ENCODE peak calls at places on chromosomes 6 and 20, in eight cellular contexts. X is HepG2, R is A549, P is heart left ventricle, C is stomach, Y is vagina, A is thyroid gland, J is breast epithelium. V is an unnamed sample.
A peak's percentile ranks its signal among the peaks of the same experiment; 100 is the strongest.

GRCh38 chr6:10248378-10248843 is 166.5 kb downstream of the TFAP2A start:
- DNase-seq in Y (no peak), C (no peak), P (no peak), R (no peak), A (no peak), X (no peak), J (no peak), V (no peak)

GRCh38 chr6:56795852-56796532 is 153.3 kb upstream of the DST start:
- DNase-seq in P (no peak), R (peak; percentile 12), J (no peak), A (no peak), X (no peak), C (no peak), Y (no peak), V (no peak)

GRCh38 chr20:52426856-52427255 is 235.3 kb upstream of the ZFP64 start:
- DNase-seq in A (no peak), J (no peak), P (no peak), R (no peak), Y (no peak), X (no peak), C (no peak), V (no peak)

GRCh38 chr20:43963872-43964791 is 49.5 kb downstream of the TOX2 start:
- DNase-seq in J (no peak), A (no peak), X (no peak), C (no peak), Y (no peak), R (no peak), P (peak; percentile 84), V (peak; percentile 22)

GRCh38 chr20:11796041-11796440 is 121.7 kb upstream of the BTBD3 start:
- DNase-seq in A (no peak), J (no peak), C (no peak), X (no peak), Y (no peak), R (no peak), P (no peak), V (no peak)

GRCh38 chr6:157484181-157484580 is 103.2 kb downstream of the ZDHHC14 start:
- DNase-seq in Y (no peak), X (no peak), R (no peak), P (no peak), J (no peak), C (no peak), A (no peak), V (no peak)

GRCh38 chr6:118580585-118581419 is 32.7 kb downstream of the PLN start:
- DNase-seq in A (peak; percentile 32), X (peak; percentile 75), J (no peak), R (peak; percentile 13), C (no peak), P (peak; percentile 51), Y (no peak), V (no peak)

GRCh38 chr6:128465368-128466343 is 54.7 kb downstream of the PTPRK start:
- DNase-seq in A (no peak), J (no peak), C (no peak), R (no peak), Y (no peak), P (no peak), X (no peak), V (no peak)

GRCh38 chr6:16704706-16705402 is 56.4 kb downstream of the ATXN1 start:
- DNase-seq in C (no peak), X (no peak), P (no peak), J (no peak), A (peak; percentile 31), R (no peak), Y (no peak), V (no peak)

GRCh38 chr6:126826315-126826714 is 292.2 kb upstream of the RSPO3 start:
- DNase-seq in R (no peak), C (no peak), X (no peak), P (no peak), J (no peak), A (no peak), Y (no peak), V (no peak)

GRCh38 chr20:47031821-47032220 is 137.2 kb downstream of the EYA2 start:
- DNase-seq in J (no peak), P (no peak), C (no peak), A (no peak), X (no peak), Y (no peak), R (no peak), V (no peak)

GRCh38 chr6:91678679-91679078 is 1091.8 kb upstream of the MAP3K7 start:
- DNase-seq in A (no peak), C (no peak), P (no peak), X (no peak), R (no peak), J (no peak), Y (no peak), V (no peak)

GRCh38 chr6:64084201-64084663 is 448.6 kb downstream of the PHF3 start:
- DNase-seq in P (no peak), A (no peak), C (no peak), J (no peak), Y (no peak), X (peak; percentile 86), R (no peak), V (peak; percentile 17)

GRCh38 chr6:25703005-25703404 is 51.0 kb downstream of the SCGN start:
- DNase-seq in C (no peak), J (no peak), X (peak; percentile 66), A (no peak), P (no peak), R (no peak), Y (no peak), V (no peak)

GRCh38 chr6:25035451-25036435 is 100.0 kb upstream of the RIPOR2 start:
- DNase-seq in A (no peak), J (no peak), P (no peak), C (no peak), R (no peak), Y (no peak), X (no peak), V (no peak)

GRCh38 chr20:50848341-50848808 is 53.5 kb downstream of the BCAS4 start:
- DNase-seq in P (no peak), Y (no peak), C (peak; percentile 52), A (peak; percentile 93), R (no peak), X (no peak), J (peak; percentile 84), V (peak; percentile 19)

GRCh38 chr20:19936801-19937583 is 80.2 kb upstream of the NAA20 start:
- DNase-seq in Y (no peak), X (no peak), J (no peak), A (no peak), C (no peak), R (no peak), P (peak; percentile 73), V (no peak)

GRCh38 chr20:53941680-53942079 is 128.7 kb downstream of the BCAS1 start:
- DNase-seq in R (no peak), J (no peak), Y (no peak), P (no peak), A (no peak), X (no peak), C (no peak), V (no peak)
- H3K27ac ChIP-seq in R (peak overlapping the region; percentile 62), J (peak overlapping the region; percentile 42), Y (peak overlapping the region; percentile 25), P (no peak overlapping the region), A (peak overlapping the region; percentile 10), X (no peak overlapping the region), C (peak overlapping the region; percentile 68), V (peak overlapping the region; percentile 79)

GRCh38 chr6:42698217-42698616 is 24.2 kb downstream of the PRPH2 start:
- DNase-seq in X (no peak), J (no peak), A (no peak), P (no peak), Y (no peak), C (no peak), R (no peak), V (no peak)

GRCh38 chr6:42694586-42694985 is 27.8 kb downstream of the PRPH2 start:
- DNase-seq in J (no peak), R (no peak), C (no peak), A (peak; percentile 31), X (no peak), P (no peak), Y (no peak), V (no peak)

GRCh38 chr6:42696526-42697267 is 25.7 kb downstream of the PRPH2 start:
- DNase-seq in R (no peak), A (peak; percentile 64), J (no peak), Y (no peak), X (no peak), C (no peak), P (no peak), V (peak; percentile 18)

GRCh38 chr6:42693725-42694323 is 28.6 kb downstream of the PRPH2 start:
- DNase-seq in J (no peak), C (no peak), P (no peak), R (no peak), X (no peak), A (no peak), Y (no peak), V (no peak)

GRCh38 chr6:42697268-42697655 is 25.1 kb downstream of the PRPH2 start:
- DNase-seq in A (no peak), X (no peak), J (no peak), P (no peak), R (no peak), Y (no peak), C (no peak), V (no peak)
- TF ChIP-seq POLR2A in A (no peak), X (no peak), J (no peak), P (no peak), R (no peak), Y (no peak), C (no peak), V (no peak)

DNA sequence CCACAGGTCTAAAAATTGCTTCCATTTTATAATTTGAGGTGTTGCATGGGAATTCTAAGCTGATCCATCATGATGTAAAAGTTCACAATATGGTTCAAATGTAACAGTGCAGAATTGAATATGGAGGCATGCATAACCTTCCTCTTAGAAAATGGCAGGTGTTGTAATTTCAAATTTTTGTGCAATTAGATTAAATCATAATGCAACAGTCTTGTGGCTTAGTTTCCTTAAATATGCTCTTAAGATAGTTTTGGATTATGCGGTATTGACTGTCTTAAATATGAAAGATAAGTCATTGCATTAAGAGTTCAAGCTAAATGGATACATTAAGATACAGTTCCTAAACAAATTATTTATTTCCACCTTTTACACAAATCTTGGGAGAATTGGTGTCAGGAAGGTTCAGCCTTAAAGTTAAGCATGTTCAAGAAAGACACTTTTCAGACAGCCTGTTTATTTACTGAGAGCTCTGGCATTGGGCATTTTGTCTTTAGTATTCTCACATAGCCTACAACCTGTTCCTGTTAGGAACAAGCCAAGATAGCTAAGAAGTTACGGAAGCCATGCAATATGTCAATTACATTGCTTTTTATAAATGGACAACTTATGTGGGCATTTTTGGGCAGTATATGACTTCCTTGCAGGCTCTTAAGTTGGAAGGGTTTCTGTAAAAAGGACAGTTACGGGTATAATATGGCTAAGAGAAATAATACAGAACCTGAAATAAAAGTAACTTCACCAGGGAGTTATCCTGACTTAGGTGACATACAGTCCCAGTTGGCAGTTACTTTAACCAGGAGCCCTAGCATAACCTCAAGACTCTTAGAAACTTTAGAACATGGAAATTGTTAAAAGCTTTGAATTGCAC is 9.3 kb downstream of the SRSF3 start:
- DNase-seq in Y (no peak), X (no peak), J (no peak), A (no peak), R (no peak), C (no peak), P (no peak), V (no peak)
- H3K4me1 ChIP-seq in Y (peaks cover 100% of the 10 kb centered on the region), X (peaks cover 100% of the 10 kb centered on the region), J (peaks cover 25% of the 10 kb centered on the region), A (peaks cover 33% of the 10 kb centered on the region), R (peaks cover 98% of the 10 kb centered on the region), C (peaks cover 100% of the 10 kb centered on the region), P (peaks cover 86% of the 10 kb centered on the region), V (peaks cover 83% of the 10 kb centered on the region)

DNA sequence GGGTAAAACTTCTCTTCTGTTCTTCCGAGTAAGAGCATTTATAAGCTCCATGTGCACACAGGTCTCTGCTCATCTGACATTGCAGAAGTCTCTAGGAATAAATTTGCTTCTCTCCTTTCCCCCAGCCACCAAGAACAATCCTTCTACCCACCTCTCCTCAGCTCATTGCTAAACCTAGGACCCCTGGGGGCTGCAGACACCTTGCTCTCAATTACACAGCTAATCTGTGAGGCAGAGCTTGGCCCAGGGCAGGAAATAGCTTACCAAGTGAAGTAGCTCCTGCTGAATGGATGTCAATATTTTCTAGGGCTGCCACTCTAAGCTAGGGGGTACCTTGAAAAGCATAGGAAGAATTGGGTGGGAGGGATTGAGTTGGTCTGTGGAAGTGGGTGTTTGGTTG is 44.0 kb downstream of the EIF2S2 start:
- DNase-seq in Y (no peak), R (no peak), J (no peak), A (no peak), C (no peak), P (no peak), X (no peak), V (no peak)
- H3K27ac ChIP-seq in Y (no peak overlapping the region), R (no peak overlapping the region), J (no peak overlapping the region), A (no peak overlapping the region), C (no peak overlapping the region), P (no peak overlapping the region), X (no peak overlapping the region), V (no peak overlapping the region)

V was measured in transverse colon.